ENCODE peak calls at places on chromosomes 4 and X, in six cellular contexts. X is NCI-H460; G is stimulated activated CD8-positive, alpha-beta memory T cell treated with anti-CD3 and anti-CD28 coated beads, Interleukin-7, amount 100 ng/mL, for 24 hours; S is HFF-Myc; B is NCI-H2171; O is activated CD4-positive, CD25-positive, alpha-beta regulatory T cell. I is an unnamed sample.

GRCh38 chrX:56563231-56564116 is at the start of gene UBQLN2:
- DNase-seq in G (peak; percentile 50), B (peak; percentile 72), S (peak; percentile 32), O (peak; percentile 66), X (peak; percentile 69), I (peak; percentile 76)

GRCh38 chr4:146488495-146489174 is 33.1 kb downstream of the SLC10A7 start:
- DNase-seq in X (no peak), O (no peak), S (no peak), B (no peak), G (no peak), I (no peak)

GRCh38 chr4:101205878-101206277 is 141.4 kb downstream of the PPP3CA start:
- DNase-seq in G (no peak), B (no peak), S (no peak), X (no peak), O (peak; percentile 2), I (no peak)

GRCh38 chr4:55004831-55005230 is 120.6 kb downstream of the KDR start:
- DNase-seq in X (no peak), S (no peak), G (no peak), B (no peak), O (no peak), I (no peak)

GRCh38 chr4:40020221-40020620 is 36.4 kb upstream of the N4BP2 start:
- DNase-seq in O (no peak), X (no peak), S (no peak), B (no peak), G (no peak), I (no peak)

GRCh38 chr4:94507281-94507680 is 55.5 kb downstream of the PDLIM5 start:
- DNase-seq in X (no peak), O (no peak), S (no peak), G (no peak), B (no peak), I (peak; percentile 8)

GRCh38 chr4:24244663-24245519 is 339.5 kb downstream of the DHX15 start:
- DNase-seq in O (no peak), G (no peak), B (no peak), X (no peak), S (no peak), I (no peak)

GRCh38 chr4:169744601-169745000 is 13.1 kb downstream of the HPF1 start:
- DNase-seq in G (no peak), B (no peak), S (no peak), O (no peak), X (no peak), I (no peak)

GRCh38 chrX:71941771-71942170 is 31.1 kb downstream of the NHSL2 start:
- DNase-seq in S (peak; percentile 21), O (no peak), G (no peak), B (no peak), X (no peak), I (no peak)

GRCh38 chr4:41594439-41594838 is 56.5 kb downstream of the LIMCH1 start:
- DNase-seq in X (no peak), B (no peak), S (no peak), O (no peak), G (no peak), I (no peak)

GRCh38 chrX:151973851-151974335 is 583 bp downstream of the GABRE start:
- DNase-seq in S (no peak), O (no peak), B (no peak), G (no peak), X (peak; percentile 13), I (no peak)

GRCh38 chr4:95165926-95166524 is 382.7 kb downstream of the UNC5C start:
- DNase-seq in S (peak; percentile 29), B (peak; percentile 21), X (peak; percentile 48), G (no peak), O (no peak), I (peak; percentile 59)

GRCh38 chrX:107684956-107685385 is 56.7 kb downstream of the PRPS1 start:
- DNase-seq in O (no peak), S (peak; percentile 51), G (no peak), B (no peak), X (no peak), I (peak; percentile 53)

GRCh38 chr4:114386637-114387233 is 211.9 kb upstream of the UGT8 start:
- DNase-seq in G (no peak), X (peak; percentile 23), B (no peak), S (peak; percentile 25), O (no peak), I (peak; percentile 27)

GRCh38 chrX:15853586-15854079 is 980 bp downstream of the AP1S2 start:
- DNase-seq in X (no peak), G (no peak), B (no peak), S (no peak), O (no peak), I (peak; percentile 15)

GRCh38 chr4:7285244-7286122 is 93.1 kb downstream of the SORCS2 start:
- DNase-seq in G (no peak), O (no peak), S (no peak), X (no peak), B (peak; percentile 63), I (no peak)

GRCh38 chr4:53450773-53451172 is 73.3 kb downstream of the FIP1L1 start:
- DNase-seq in X (no peak), B (no peak), G (no peak), O (no peak), S (no peak), I (no peak)

GRCh38 chr4:6437682-6438264 is 34.6 kb downstream of the PPP2R2C start:
- DNase-seq in O (no peak), G (no peak), B (no peak), S (no peak), X (no peak), I (no peak)

GRCh38 chrX:25860322-25860721 is 277.8 kb upstream of the MAGEB18 start:
- DNase-seq in S (no peak), B (no peak), O (no peak), X (no peak), G (no peak), I (no peak)

GRCh38 chrX:14832591-14832990 is 40.3 kb downstream of the FANCB start:
- DNase-seq in X (no peak), G (no peak), O (no peak), S (no peak), B (no peak), I (no peak)

GRCh38 chr4:94806376-94806775 is 48.6 kb downstream of the BMPR1B start:
- DNase-seq in S (no peak), O (no peak), G (no peak), B (no peak), X (no peak), I (no peak)

GRCh38 chr4:159280442-159281172 is 177.7 kb downstream of the RAPGEF2 start:
- DNase-seq in B (no peak), G (no peak), X (no peak), O (no peak), S (no peak), I (no peak)

GRCh38 chr4:2289311-2289954 is 27.5 kb upstream of the MXD4 start:
- DNase-seq in B (no peak), O (no peak), X (no peak), S (no peak), G (no peak), I (no peak)

GRCh38 chrX:69501433-69501832 is 2.7 kb upstream of the NALF2 start:
- DNase-seq in G (no peak), B (no peak), S (no peak), X (no peak), O (no peak), I (no peak)

GRCh38 chr4:15765910-15766703 is 12.0 kb upstream of the CD38 start:
- DNase-seq in X (no peak), G (no peak), B (no peak), S (no peak), O (no peak), I (no peak)

GRCh38 chr4:17497890-17498523 is 13.9 kb downstream of the QDPR start:
- DNase-seq in S (no peak), B (no peak), X (no peak), G (no peak), O (no peak), I (no peak)

GRCh38 chr4:84750260-84750955 is 167.5 kb downstream of the CDS1 start:
- DNase-seq in B (peak; percentile 1), X (peak; percentile 27), O (no peak), S (peak; percentile 17), G (no peak), I (peak; percentile 20)

GRCh38 chr4:169009281-169010124 is 552 bp downstream of the CBR4 start:
- DNase-seq in G (peak; percentile 13), O (peak; percentile 20), S (no peak), X (peak; percentile 40), B (peak; percentile 41), I (peak; percentile 67)

GRCh38 chr4:138953962-138954371 is 61.6 kb upstream of the NOCT start:
- DNase-seq in O (no peak), G (no peak), S (peak; percentile 31), B (no peak), X (no peak), I (no peak)

GRCh38 chr4:168735735-168736134 is 238.9 kb downstream of the PALLD start:
- DNase-seq in O (no peak), G (no peak), X (no peak), S (no peak), B (no peak), I (no peak)

GRCh38 chrX:21973321-21974010 is 33.0 kb downstream of the SMS start:
- DNase-seq in O (no peak), S (no peak), G (no peak), X (no peak), B (no peak), I (no peak)

GRCh38 chr4:182724414-182724813 is 192.8 kb downstream of the DCTD start:
- DNase-seq in X (no peak), S (peak; percentile 2), B (no peak), O (no peak), G (no peak), I (no peak)

GRCh38 chrX:55119271-55119670 is 30.5 kb downstream of the PAGE2 start:
- DNase-seq in S (no peak), X (no peak), B (no peak), O (no peak), G (no peak), I (no peak)

GRCh38 chrX:136405126-136405525 is 82.6 kb upstream of the BRS3 start:
- DNase-seq in B (no peak), S (no peak), O (no peak), X (no peak), G (no peak), I (no peak)

GRCh38 chr4:88226143-88226542 is 58.2 kb downstream of the PPM1K start:
- DNase-seq in B (no peak), G (no peak), S (no peak), O (no peak), X (no peak), I (no peak)

GRCh38 chr4:6688879-6689505 is 4.7 kb upstream of the S100P start:
- DNase-seq in B (no peak), S (peak; percentile 69), O (peak; percentile 39), G (peak; percentile 56), X (no peak), I (peak; percentile 92)

GRCh38 chr4:104394409-104394813 is 100.3 kb downstream of the CXXC4 start:
- DNase-seq in S (no peak), G (no peak), X (no peak), O (no peak), B (no peak), I (peak; percentile 3)

GRCh38 chr4:39976141-39976944 is 1.4 kb downstream of the PDS5A start:
- DNase-seq in G (peak; percentile 13), X (peak; percentile 71), B (peak; percentile 58), O (peak; percentile 28), S (peak; percentile 69), I (peak; percentile 65)

I was measured in SW480.